ENCODE peak calls at places on chromosomes 13 and 19, in six cellular contexts. One of them, this sample, is unnamed.
A peak's percentile ranks its signal among the peaks of the same experiment; 100 is the strongest.

GRCh38 chr19:33699754-33700407 is 78.1 kb downstream of the CHST8 start:
- DNase-seq in transverse colon: no peak
- DNase-seq in GM12878: no peak
- DNase-seq in A549: no peak
- DNase-seq in esophagus muscularis mucosa: no peak
- DNase-seq in sigmoid colon: peak; percentile 40
- DNase-seq in this sample: no peak

GRCh38 chr13:20064128-20064527 is 96.7 kb downstream of the GJA3 start:
- DNase-seq in GM12878: no peak
- DNase-seq in transverse colon: no peak
- DNase-seq in sigmoid colon: no peak
- DNase-seq in esophagus muscularis mucosa: no peak
- DNase-seq in A549: no peak
- DNase-seq in this sample: no peak

GRCh38 chr13:27621116-27621365 is 651 bp upstream of the POLR1D start:
- DNase-seq in GM12878: no peak
- DNase-seq in esophagus muscularis mucosa: no peak
- DNase-seq in sigmoid colon: no peak
- DNase-seq in transverse colon: no peak
- DNase-seq in A549: no peak
- DNase-seq in this sample: no peak

GRCh38 chr13:97753942-97754670 is 199.4 kb upstream of the IPO5 start:
- DNase-seq in transverse colon: no peak
- DNase-seq in esophagus muscularis mucosa: peak; percentile 90
- DNase-seq in sigmoid colon: no peak
- DNase-seq in GM12878: no peak
- DNase-seq in A549: no peak
- DNase-seq in this sample: no peak

GRCh38 chr19:51735759-51736449 is 12.1 kb upstream of the HAS1 start:
- DNase-seq in GM12878: no peak
- DNase-seq in A549: no peak
- DNase-seq in esophagus muscularis mucosa: no peak
- DNase-seq in sigmoid colon: peak; percentile 83
- DNase-seq in transverse colon: peak; percentile 41
- DNase-seq in this sample: peak; percentile 50

GRCh38 chr13:76012091-76012721 is 376.1 kb downstream of the LMO7 start:
- DNase-seq in esophagus muscularis mucosa: no peak
- DNase-seq in GM12878: no peak
- DNase-seq in transverse colon: no peak
- DNase-seq in A549: peak; percentile 38
- DNase-seq in sigmoid colon: no peak
- DNase-seq in this sample: no peak

GRCh38 chr19:3433805-3434540 is 46.4 kb downstream of the SMIM24 start:
- DNase-seq in A549: no peak
- DNase-seq in esophagus muscularis mucosa: no peak
- DNase-seq in sigmoid colon: no peak
- DNase-seq in transverse colon: no peak
- DNase-seq in GM12878: no peak
- DNase-seq in this sample: no peak

GRCh38 chr13:91323349-91323748 is 24.1 kb upstream of the MIR17HG start:
- DNase-seq in transverse colon: no peak
- DNase-seq in GM12878: no peak
- DNase-seq in esophagus muscularis mucosa: no peak
- DNase-seq in sigmoid colon: no peak
- DNase-seq in A549: no peak
- DNase-seq in this sample: no peak

GRCh38 chr19:13764821-13765394 is 586 bp downstream of the MRI1 start:
- DNase-seq in esophagus muscularis mucosa: no peak
- DNase-seq in sigmoid colon: no peak
- DNase-seq in transverse colon: peak; percentile 42
- DNase-seq in A549: no peak
- DNase-seq in GM12878: no peak
- DNase-seq in this sample: peak; percentile 43

GRCh38 chr13:29369060-29369743 is 226.3 kb downstream of the SLC7A1 start:
- DNase-seq in GM12878: peak; percentile 12
- DNase-seq in sigmoid colon: no peak
- DNase-seq in A549: peak; percentile 35
- DNase-seq in esophagus muscularis mucosa: no peak
- DNase-seq in transverse colon: no peak
- DNase-seq in this sample: no peak

GRCh38 chr13:109465151-109465550 is 321.2 kb downstream of the IRS2 start:
- DNase-seq in sigmoid colon: no peak
- DNase-seq in GM12878: no peak
- DNase-seq in A549: peak; percentile 18
- DNase-seq in esophagus muscularis mucosa: no peak
- DNase-seq in transverse colon: no peak
- DNase-seq in this sample: no peak

GRCh38 chr19:51246153-51246552 is 4.7 kb upstream of the SIGLECL1 start:
- DNase-seq in transverse colon: no peak
- DNase-seq in sigmoid colon: no peak
- DNase-seq in GM12878: no peak
- DNase-seq in A549: no peak
- DNase-seq in esophagus muscularis mucosa: no peak
- DNase-seq in this sample: no peak

GRCh38 chr19:5585461-5586299 is 17.9 kb upstream of the TINCR start:
- DNase-seq in A549: no peak
- DNase-seq in GM12878: no peak
- DNase-seq in transverse colon: no peak
- DNase-seq in esophagus muscularis mucosa: no peak
- DNase-seq in sigmoid colon: no peak
- DNase-seq in this sample: no peak

GRCh38 chr13:30212256-30212655 is 95.1 kb downstream of the KATNAL1 start:
- DNase-seq in esophagus muscularis mucosa: no peak
- DNase-seq in GM12878: no peak
- DNase-seq in transverse colon: no peak
- DNase-seq in sigmoid colon: no peak
- DNase-seq in A549: no peak
- DNase-seq in this sample: no peak

GRCh38 chr19:49186108-49186507 is 28.5 kb downstream of the TRPM4 start:
- DNase-seq in transverse colon: no peak
- DNase-seq in esophagus muscularis mucosa: no peak
- DNase-seq in A549: no peak
- DNase-seq in sigmoid colon: no peak
- DNase-seq in GM12878: no peak
- DNase-seq in this sample: no peak

GRCh38 chr13:67299731-67300130 is 69.6 kb upstream of the PCDH9 start:
- DNase-seq in esophagus muscularis mucosa: no peak
- DNase-seq in transverse colon: no peak
- DNase-seq in GM12878: no peak
- DNase-seq in sigmoid colon: no peak
- DNase-seq in A549: no peak
- DNase-seq in this sample: no peak

GRCh38 chr13:37127706-37128241 is 22.3 kb upstream of the CSNK1A1L start:
- DNase-seq in esophagus muscularis mucosa: no peak
- DNase-seq in transverse colon: no peak
- DNase-seq in A549: no peak
- DNase-seq in sigmoid colon: no peak
- DNase-seq in GM12878: no peak
- DNase-seq in this sample: no peak

GRCh38 chr13:33119886-33120543 is 103.8 kb downstream of the KL start:
- DNase-seq in sigmoid colon: no peak
- DNase-seq in GM12878: no peak
- DNase-seq in esophagus muscularis mucosa: no peak
- DNase-seq in transverse colon: no peak
- DNase-seq in A549: peak; percentile 24
- DNase-seq in this sample: no peak

DNA sequence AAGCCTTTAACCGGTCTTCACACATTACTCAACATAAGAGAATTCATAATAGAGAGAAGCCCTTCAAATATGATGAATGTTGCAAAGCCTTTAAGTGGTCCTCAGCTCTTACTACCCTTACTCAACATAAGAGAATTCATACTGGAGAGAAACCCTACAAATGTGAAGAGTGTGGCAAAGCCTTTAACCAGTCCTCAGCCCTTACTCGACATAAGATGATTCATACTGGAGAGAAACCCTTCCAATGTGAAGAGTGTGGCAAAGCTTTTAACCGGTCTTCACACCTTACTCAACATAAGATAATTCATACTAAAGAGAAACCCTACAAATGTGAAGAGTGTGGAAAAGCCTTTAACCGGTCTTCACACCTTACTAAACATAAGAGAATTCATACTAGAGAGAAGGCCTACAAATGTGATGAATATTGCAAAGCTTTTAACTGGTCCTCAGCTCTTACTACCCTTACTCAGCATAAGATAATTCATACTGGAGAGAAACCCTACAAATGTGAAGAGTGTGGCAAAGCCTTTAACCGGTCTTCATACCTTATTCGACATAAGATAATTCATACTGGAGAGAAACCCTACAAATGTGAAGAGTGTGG is 36.4 kb downstream of the ZNF257 start:
- DNase-seq in GM12878: no peak
- DNase-seq in A549: no peak
- DNase-seq in esophagus muscularis mucosa: no peak
- DNase-seq in transverse colon: no peak
- DNase-seq in sigmoid colon: no peak
- DNase-seq in this sample: no peak
- H3K9me3 ChIP-seq in GM12878: no peaks in the 10 kb centered on the region
- H3K9me3 ChIP-seq in A549: peaks cover 57% of the 10 kb centered on the region
- H3K9me3 ChIP-seq in esophagus muscularis mucosa: no peaks in the 10 kb centered on the region
- H3K9me3 ChIP-seq in transverse colon: peaks cover 60% of the 10 kb centered on the region
- H3K9me3 ChIP-seq in sigmoid colon: peaks cover 10% of the 10 kb centered on the region
- H3K9me3 ChIP-seq in this sample: peaks cover 26% of the 10 kb centered on the region

GRCh38 chr13:112711528-112712265 is 21.9 kb downstream of the ATP11A start:
- DNase-seq in esophagus muscularis mucosa: peak; percentile 96
- DNase-seq in A549: peak; percentile 80
- DNase-seq in GM12878: no peak
- DNase-seq in transverse colon: peak; percentile 78
- DNase-seq in sigmoid colon: peak; percentile 95
- DNase-seq in this sample: peak; percentile 74
- TF ChIP-seq POLR2A in esophagus muscularis mucosa: no peak
- TF ChIP-seq POLR2A in A549: no peak
- TF ChIP-seq POLR2A in GM12878: no peak
- TF ChIP-seq POLR2A in transverse colon: no peak
- TF ChIP-seq POLR2A in sigmoid colon: no peak
- TF ChIP-seq POLR2A in this sample: no peak

DNA sequence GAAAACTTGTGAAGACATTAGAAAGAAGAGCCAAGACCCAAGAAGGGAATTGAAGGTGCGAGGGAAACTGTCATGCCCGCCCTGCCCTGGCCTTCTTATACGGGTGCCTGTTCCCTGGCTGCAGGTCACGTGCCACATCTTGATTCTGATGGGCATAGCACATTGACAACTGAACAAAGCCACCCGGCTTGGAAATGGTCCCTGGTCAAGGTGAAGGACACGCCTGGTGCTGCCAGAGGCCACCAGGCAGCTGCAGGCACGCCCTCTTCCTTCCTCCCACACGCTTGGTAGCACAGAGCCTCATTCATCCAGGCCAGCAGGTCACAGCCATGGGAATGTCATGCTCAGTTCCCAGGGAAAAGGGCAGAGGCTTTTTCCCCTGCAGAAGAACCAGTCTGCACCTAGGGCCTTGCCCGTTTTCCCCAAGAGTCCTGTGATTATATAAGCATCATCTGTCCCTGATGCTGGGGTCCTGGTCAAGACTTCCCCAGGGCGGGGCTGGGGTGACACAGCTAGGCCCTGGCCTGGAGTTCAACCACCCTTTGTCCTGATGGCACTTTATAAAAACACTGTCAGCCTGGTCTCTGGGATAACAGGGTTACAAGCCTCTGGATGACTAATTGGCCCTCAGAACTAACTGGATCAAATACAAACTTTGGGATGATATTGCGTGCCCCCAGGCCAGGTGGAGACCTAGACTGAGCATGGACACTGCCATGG is 56.0 kb downstream of the CDADC1 start:
- DNase-seq in A549: no peak
- DNase-seq in sigmoid colon: peak; percentile 70
- DNase-seq in transverse colon: no peak
- DNase-seq in GM12878: no peak
- DNase-seq in esophagus muscularis mucosa: no peak
- DNase-seq in this sample: peak; percentile 71
- TF ChIP-seq EP300 in A549: no peak
- TF ChIP-seq EP300 in sigmoid colon: no peak
- TF ChIP-seq EP300 in transverse colon: no peak
- TF ChIP-seq EP300 in GM12878: no peak
- TF ChIP-seq EP300 in esophagus muscularis mucosa: no peak
- TF ChIP-seq EP300 in this sample: no peak

GRCh38 chr19:20660473-20660872 is 898 bp downstream of the ZNF626 start:
- DNase-seq in GM12878: no peak
- DNase-seq in A549: no peak
- DNase-seq in esophagus muscularis mucosa: no peak
- DNase-seq in sigmoid colon: no peak
- DNase-seq in transverse colon: no peak
- DNase-seq in this sample: no peak
- H3K9me3 ChIP-seq in GM12878: peaks cover 3% of the 10 kb centered on the region
- H3K9me3 ChIP-seq in A549: no peaks in the 10 kb centered on the region
- H3K9me3 ChIP-seq in esophagus muscularis mucosa: no peaks in the 10 kb centered on the region
- H3K9me3 ChIP-seq in sigmoid colon: peaks cover 2% of the 10 kb centered on the region
- H3K9me3 ChIP-seq in transverse colon: peaks cover 5% of the 10 kb centered on the region
- H3K9me3 ChIP-seq in this sample: peaks cover 28% of the 10 kb centered on the region

GRCh38 chr13:42876270-42876714 is 94.9 kb downstream of the FAM216B start:
- DNase-seq in GM12878: peak; percentile 82
- DNase-seq in transverse colon: no peak
- DNase-seq in sigmoid colon: no peak
- DNase-seq in A549: no peak
- DNase-seq in esophagus muscularis mucosa: no peak
- DNase-seq in this sample: no peak

GRCh38 chr13:42873081-42873480 is 91.7 kb downstream of the FAM216B start:
- DNase-seq in A549: no peak
- DNase-seq in sigmoid colon: no peak
- DNase-seq in transverse colon: no peak
- DNase-seq in GM12878: no peak
- DNase-seq in esophagus muscularis mucosa: no peak
- DNase-seq in this sample: no peak

GRCh38 chr13:42878721-42879120 is 97.3 kb downstream of the FAM216B start:
- DNase-seq in transverse colon: no peak
- DNase-seq in sigmoid colon: no peak
- DNase-seq in esophagus muscularis mucosa: no peak
- DNase-seq in A549: no peak
- DNase-seq in GM12878: no peak
- DNase-seq in this sample: no peak

GRCh38 chr13:42876810-42877550 is 95.6 kb downstream of the FAM216B start:
- DNase-seq in sigmoid colon: no peak
- DNase-seq in GM12878: no peak
- DNase-seq in A549: no peak
- DNase-seq in esophagus muscularis mucosa: no peak
- DNase-seq in transverse colon: no peak
- DNase-seq in this sample: no peak

DNA sequence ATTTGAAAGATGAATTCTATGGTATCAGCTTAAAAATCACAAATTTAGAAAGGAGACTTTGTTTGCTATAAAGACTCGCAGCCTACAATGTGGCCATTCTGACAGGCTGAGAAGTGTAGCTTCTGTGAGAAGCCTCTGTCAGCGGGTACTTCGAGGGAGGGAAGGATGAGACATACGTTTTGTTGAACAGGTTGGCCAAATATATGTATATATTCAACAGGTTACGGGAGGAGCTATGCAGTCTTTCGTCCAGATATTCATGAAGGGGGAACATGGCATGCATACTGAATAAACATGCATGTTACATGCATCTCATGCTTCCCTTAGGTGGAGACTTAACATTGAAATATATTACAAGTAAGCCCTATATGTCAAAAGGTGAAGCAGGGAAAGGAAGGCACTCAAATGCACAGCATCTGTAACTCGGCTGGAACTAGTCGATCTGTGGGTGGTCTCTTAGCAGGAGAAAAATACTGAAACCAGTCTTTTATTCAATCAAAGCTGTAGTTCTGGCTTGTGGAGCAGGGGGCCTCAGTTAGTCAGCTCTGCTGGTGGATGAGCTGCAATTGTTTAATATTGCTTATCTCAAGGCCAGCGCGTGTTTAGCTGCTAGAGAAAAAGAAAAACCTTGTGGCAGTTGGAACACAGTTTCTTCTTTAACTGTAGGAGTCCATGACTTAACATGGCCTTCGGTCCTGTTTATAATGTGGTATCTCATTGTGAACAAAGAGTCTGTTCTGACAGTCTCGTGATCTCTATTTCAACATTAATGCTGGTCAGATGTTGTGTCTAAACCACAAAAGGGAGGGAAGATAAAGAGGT is 94.3 kb downstream of the FAM216B start:
- DNase-seq in transverse colon: no peak
- DNase-seq in sigmoid colon: no peak
- DNase-seq in A549: no peak
- DNase-seq in esophagus muscularis mucosa: no peak
- DNase-seq in GM12878: no peak
- DNase-seq in this sample: no peak
- TF ChIP-seq POLR2A in transverse colon: no peak
- TF ChIP-seq POLR2A in sigmoid colon: no peak
- TF ChIP-seq POLR2A in A549: no peak
- TF ChIP-seq POLR2A in esophagus muscularis mucosa: no peak
- TF ChIP-seq POLR2A in GM12878: no peak
- TF ChIP-seq POLR2A in this sample: no peak